ENCODE peak calls at places on chromosomes 16 and 17, in four cellular contexts. T, C, W and A are unnamed samples.

GRCh38 chr16:52350031-52350430 is 196.9 kb downstream of the TOX3 start:
- DNase-seq in T (no peak), C (no peak), W (no peak), A (no peak)

GRCh38 chr16:28549301-28549899 is 4.3 kb upstream of the SGF29 start:
- DNase-seq in T (peak), C (no peak), W (no peak), A (peak)

GRCh38 chr17:6487243-6488007 is 43.2 kb downstream of the PIMREG start:
- DNase-seq in T (no peak), C (peak), W (no peak), A (no peak)

GRCh38 chr16:75624921-75625334 is 1.8 kb upstream of the ADAT1 start:
- DNase-seq in T (no peak), C (no peak), W (peak), A (no peak)

GRCh38 chr17:4163951-4164350 is 21.0 kb downstream of the CYB5D2 start:
- DNase-seq in T (no peak), C (peak), W (no peak), A (no peak)

GRCh38 chr16:1870365-1871082 is 1.4 kb downstream of the MEIOB start:
- DNase-seq in T (no peak), C (no peak), W (peak), A (no peak)

GRCh38 chr17:79645022-79645776 is 34.3 kb upstream of the RBFOX3 start:
- DNase-seq in T (peak), C (no peak), W (no peak), A (no peak)

GRCh38 chr17:74296548-74296936 is 22.5 kb downstream of the DNAI2 start:
- DNase-seq in T (peak), C (no peak), W (peak), A (peak)

GRCh38 chr17:63843387-63844292 is 1.2 kb upstream of the SMARCD2 start:
- DNase-seq in T (no peak), C (peak), W (peak), A (peak)

GRCh38 chr17:40822132-40822812 is at the start of gene KRT10:
- DNase-seq in T (no peak), C (no peak), W (no peak), A (no peak)

GRCh38 chr17:77316191-77316641 is 175.4 kb downstream of the SEC14L1 start:
- DNase-seq in T (no peak), C (peak), W (peak), A (no peak)

GRCh38 chr17:75131278-75132017 is at the start of gene NT5C:
- DNase-seq in T (peak), C (peak), W (peak), A (peak)

GRCh38 chr17:9003355-9004131 is 17.8 kb upstream of the NTN1 start:
- DNase-seq in T (no peak), C (no peak), W (no peak), A (no peak)

GRCh38 chr17:60457148-60457547 is 34.9 kb downstream of the CHCT1 start:
- DNase-seq in T (no peak), C (no peak), W (no peak), A (no peak)

GRCh38 chr16:80627108-80627507 is 86.3 kb downstream of the DYNLRB2 start:
- DNase-seq in T (no peak), C (no peak), W (no peak), A (no peak)

GRCh38 chr17:16428098-16428882 is 12.9 kb downstream of the TRPV2 start:
- DNase-seq in T (peak), C (no peak), W (peak), A (peak)

GRCh38 chr17:50255766-50256480 is 18.3 kb upstream of the TMEM92 start:
- DNase-seq in T (no peak), C (peak), W (no peak), A (no peak)

GRCh38 chr17:63442074-63442473 is 4.0 kb downstream of the CYB561 start:
- DNase-seq in T (no peak), C (no peak), W (no peak), A (no peak)

GRCh38 chr16:10153993-10154788 is 28.0 kb downstream of the GRIN2A start:
- DNase-seq in T (no peak), C (no peak), W (peak), A (no peak)

GRCh38 chr17:58412910-58413630 is 4.3 kb downstream of the RNF43 start:
- DNase-seq in T (no peak), C (no peak), W (no peak), A (no peak)

GRCh38 chr17:51152766-51153209 is 571 bp upstream of the NME1 start:
- DNase-seq in T (peak), C (no peak), W (peak), A (no peak)

GRCh38 chr17:2283302-2283701 is 20.3 kb downstream of the SMG6 start:
- DNase-seq in T (no peak), C (no peak), W (no peak), A (no peak)

GRCh38 chr17:46195939-46196338 is 2.7 kb upstream of the KANSL1 start:
- DNase-seq in T (no peak), C (no peak), W (peak), A (no peak)

GRCh38 chr16:81635336-81635947 is 143.6 kb upstream of the PLCG2 start:
- DNase-seq in T (no peak), C (no peak), W (no peak), A (no peak)

GRCh38 chr17:8976638-8977037 is 11.1 kb upstream of the PIK3R5 start:
- DNase-seq in T (no peak), C (no peak), W (no peak), A (no peak)

GRCh38 chr17:17672453-17673368 is 8.5 kb upstream of the RAI1 start:
- DNase-seq in T (no peak), C (no peak), W (peak), A (no peak)

GRCh38 chr16:2826591-2827480 is 3.3 kb upstream of the ZG16B start:
- DNase-seq in T (no peak), C (no peak), W (no peak), A (no peak)

GRCh38 chr16:4214215-4214621 is 27.7 kb downstream of the SRL start:
- DNase-seq in T (no peak), C (no peak), W (peak), A (no peak)

GRCh38 chr17:81898885-81899284 is 3.2 kb upstream of the NPB start:
- DNase-seq in T (no peak), C (no peak), W (no peak), A (no peak)

GRCh38 chr17:78337244-78338109 is 22.4 kb downstream of the SOCS3 start:
- DNase-seq in T (peak), C (peak), W (peak), A (no peak)

GRCh38 chr16:10265770-10266615 is 83.8 kb upstream of the GRIN2A start:
- DNase-seq in T (no peak), C (no peak), W (no peak), A (no peak)